ENCODE peak calls at places on chromosomes 6 and 20, in nine cellular contexts. One of them, this sample, is unnamed.

GRCh38 chr6:141483561-141484061 is 649.1 kb upstream of the GJE1 start:
- DNase-seq in foreskin keratinocyte: peak
- DNase-seq in uterus: no peak
- DNase-seq in AG04450: peak
- DNase-seq in lung: no peak
- DNase-seq in OCI-LY7: peak
- DNase-seq in nephron progenitor cell: no peak
- DNase-seq in A549: peak
- DNase-seq in GM20000: peak
- DNase-seq in this sample: peak

GRCh38 chr20:33841439-33841799 is 30.3 kb downstream of the CHMP4B start:
- DNase-seq in foreskin keratinocyte: no peak
- DNase-seq in uterus: no peak
- DNase-seq in GM20000: no peak
- DNase-seq in A549: no peak
- DNase-seq in lung: no peak
- DNase-seq in AG04450: no peak
- DNase-seq in nephron progenitor cell: no peak
- DNase-seq in OCI-LY7: no peak
- DNase-seq in this sample: no peak

GRCh38 chr20:13342469-13343242 is 121.6 kb downstream of the ISM1 start:
- DNase-seq in lung: peak
- DNase-seq in GM20000: no peak
- DNase-seq in uterus: no peak
- DNase-seq in nephron progenitor cell: no peak
- DNase-seq in foreskin keratinocyte: no peak
- DNase-seq in A549: no peak
- DNase-seq in AG04450: no peak
- DNase-seq in OCI-LY7: no peak
- DNase-seq in this sample: no peak

GRCh38 chr20:47432251-47433210 is 69.2 kb upstream of the NCOA3 start:
- DNase-seq in A549: peak
- DNase-seq in lung: peak
- DNase-seq in nephron progenitor cell: no peak
- DNase-seq in AG04450: no peak
- DNase-seq in uterus: no peak
- DNase-seq in OCI-LY7: no peak
- DNase-seq in foreskin keratinocyte: peak
- DNase-seq in GM20000: no peak
- DNase-seq in this sample: no peak

GRCh38 chr6:170306324-170307079 is at the start of gene FAM120B:
- DNase-seq in OCI-LY7: peak
- DNase-seq in lung: peak
- DNase-seq in foreskin keratinocyte: peak
- DNase-seq in nephron progenitor cell: peak
- DNase-seq in AG04450: peak
- DNase-seq in A549: peak
- DNase-seq in GM20000: peak
- DNase-seq in uterus: peak
- DNase-seq in this sample: peak

GRCh38 chr6:125888989-125889656 is 67.4 kb upstream of the HINT3 start:
- DNase-seq in uterus: no peak
- DNase-seq in lung: peak
- DNase-seq in foreskin keratinocyte: peak
- DNase-seq in GM20000: peak
- DNase-seq in A549: peak
- DNase-seq in nephron progenitor cell: no peak
- DNase-seq in AG04450: no peak
- DNase-seq in OCI-LY7: peak
- DNase-seq in this sample: peak

GRCh38 chr20:51387125-51387865 is 155.2 kb downstream of the NFATC2 start:
- DNase-seq in OCI-LY7: peak
- DNase-seq in nephron progenitor cell: no peak
- DNase-seq in AG04450: no peak
- DNase-seq in lung: no peak
- DNase-seq in uterus: no peak
- DNase-seq in A549: no peak
- DNase-seq in foreskin keratinocyte: no peak
- DNase-seq in GM20000: no peak
- DNase-seq in this sample: no peak

GRCh38 chr6:168247456-168248147 is 72.0 kb downstream of the DACT2 start:
- DNase-seq in uterus: no peak
- DNase-seq in A549: peak
- DNase-seq in foreskin keratinocyte: no peak
- DNase-seq in OCI-LY7: no peak
- DNase-seq in lung: peak
- DNase-seq in nephron progenitor cell: no peak
- DNase-seq in GM20000: no peak
- DNase-seq in AG04450: no peak
- DNase-seq in this sample: no peak

DNA sequence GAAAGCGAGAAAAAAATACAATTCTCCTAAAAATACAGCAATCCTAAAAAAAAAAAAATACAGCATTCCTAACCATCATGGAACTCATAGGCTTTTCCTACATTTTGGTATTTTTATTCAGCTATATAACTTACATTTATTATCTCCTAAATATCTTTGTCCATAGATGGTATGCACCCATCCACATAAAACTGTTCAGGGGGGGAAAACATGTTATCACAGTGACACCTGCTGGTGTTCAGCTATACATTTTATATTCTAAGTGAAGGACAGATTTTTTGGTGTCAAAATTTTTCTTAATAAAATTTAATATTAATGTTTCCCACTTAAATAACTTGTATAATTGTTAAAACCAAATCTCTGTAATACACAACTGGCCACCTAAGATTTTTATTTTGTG is 58.0 kb downstream of the BLOC1S5 start:
- DNase-seq in AG04450: no peak
- DNase-seq in uterus: no peak
- DNase-seq in foreskin keratinocyte: peak
- DNase-seq in nephron progenitor cell: no peak
- DNase-seq in A549: peak
- DNase-seq in GM20000: peak
- DNase-seq in lung: no peak
- DNase-seq in OCI-LY7: peak
- DNase-seq in this sample: peak
- TF ChIP-seq CTCF in AG04450: peak
- TF ChIP-seq CTCF in uterus: peak
- TF ChIP-seq CTCF in foreskin keratinocyte: peak
- TF ChIP-seq CTCF in nephron progenitor cell: peak
- TF ChIP-seq CTCF in A549: peak
- TF ChIP-seq CTCF in GM20000: no peak
- TF ChIP-seq CTCF in lung: peak
- TF ChIP-seq CTCF in OCI-LY7: peak
- TF ChIP-seq CTCF in this sample: peak

GRCh38 chr6:20403766-20404640 is 2.3 kb downstream of the E2F3 start:
- DNase-seq in foreskin keratinocyte: peak
- DNase-seq in GM20000: peak
- DNase-seq in OCI-LY7: peak
- DNase-seq in A549: peak
- DNase-seq in uterus: peak
- DNase-seq in lung: no peak
- DNase-seq in AG04450: no peak
- DNase-seq in nephron progenitor cell: no peak
- DNase-seq in this sample: no peak

GRCh38 chr6:20403080-20403765 is 1.5 kb downstream of the E2F3 start:
- DNase-seq in lung: peak
- DNase-seq in A549: peak
- DNase-seq in uterus: peak
- DNase-seq in foreskin keratinocyte: peak
- DNase-seq in nephron progenitor cell: peak
- DNase-seq in OCI-LY7: peak
- DNase-seq in AG04450: no peak
- DNase-seq in GM20000: peak
- DNase-seq in this sample: peak

GRCh38 chr6:20401403-20402180 is at the start of gene E2F3:
- DNase-seq in AG04450: peak
- DNase-seq in nephron progenitor cell: peak
- DNase-seq in A549: peak
- DNase-seq in lung: peak
- DNase-seq in OCI-LY7: peak
- DNase-seq in uterus: peak
- DNase-seq in GM20000: peak
- DNase-seq in foreskin keratinocyte: peak
- DNase-seq in this sample: peak

GRCh38 chr6:20402181-20403079 is 751 bp downstream of the E2F3 start:
- DNase-seq in OCI-LY7: peak
- DNase-seq in nephron progenitor cell: peak
- DNase-seq in foreskin keratinocyte: peak
- DNase-seq in uterus: peak
- DNase-seq in lung: peak
- DNase-seq in A549: peak
- DNase-seq in AG04450: no peak
- DNase-seq in GM20000: peak
- DNase-seq in this sample: peak

DNA sequence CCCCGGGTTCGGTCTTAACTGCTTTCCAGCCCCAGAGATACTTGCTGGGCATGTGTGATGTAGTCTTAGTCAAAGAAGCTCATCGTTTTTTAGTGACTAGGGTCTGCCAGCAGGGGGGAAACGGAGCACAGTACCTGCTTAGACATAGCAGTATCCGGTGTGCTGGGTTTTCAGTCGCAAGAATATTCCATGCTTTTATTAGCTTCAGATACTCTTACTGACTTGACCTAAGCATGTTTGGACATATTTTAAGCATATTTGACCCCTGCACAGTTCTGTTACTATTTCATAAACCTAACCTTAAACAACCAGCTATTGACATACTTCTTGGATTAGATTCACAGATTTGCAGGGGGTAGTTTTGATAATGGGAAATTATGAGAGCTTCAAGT is 3.0 kb downstream of the E2F3 start:
- DNase-seq in AG04450: no peak
- DNase-seq in GM20000: peak
- DNase-seq in lung: no peak
- DNase-seq in foreskin keratinocyte: peak
- DNase-seq in OCI-LY7: peak
- DNase-seq in A549: peak
- DNase-seq in nephron progenitor cell: peak
- DNase-seq in uterus: peak
- DNase-seq in this sample: peak
- TF ChIP-seq CTCF in AG04450: peak
- TF ChIP-seq CTCF in GM20000: peak
- TF ChIP-seq CTCF in lung: peak
- TF ChIP-seq CTCF in foreskin keratinocyte: peak
- TF ChIP-seq CTCF in OCI-LY7: peak
- TF ChIP-seq CTCF in A549: peak
- TF ChIP-seq CTCF in nephron progenitor cell: peak
- TF ChIP-seq CTCF in uterus: peak
- TF ChIP-seq CTCF in this sample: peak

GRCh38 chr20:62706857-62707256 is 1.8 kb upstream of the NTSR1 start:
- DNase-seq in lung: no peak
- DNase-seq in foreskin keratinocyte: no peak
- DNase-seq in A549: no peak
- DNase-seq in uterus: no peak
- DNase-seq in OCI-LY7: no peak
- DNase-seq in AG04450: no peak
- DNase-seq in nephron progenitor cell: no peak
- DNase-seq in GM20000: no peak
- DNase-seq in this sample: no peak

GRCh38 chr20:62709537-62709905 is 885 bp downstream of the NTSR1 start:
- DNase-seq in foreskin keratinocyte: no peak
- DNase-seq in nephron progenitor cell: no peak
- DNase-seq in uterus: no peak
- DNase-seq in AG04450: no peak
- DNase-seq in GM20000: no peak
- DNase-seq in lung: no peak
- DNase-seq in OCI-LY7: no peak
- DNase-seq in A549: peak
- DNase-seq in this sample: no peak

GRCh38 chr20:62707281-62707941 is 1.2 kb upstream of the NTSR1 start:
- DNase-seq in OCI-LY7: no peak
- DNase-seq in GM20000: no peak
- DNase-seq in nephron progenitor cell: no peak
- DNase-seq in lung: no peak
- DNase-seq in uterus: no peak
- DNase-seq in A549: no peak
- DNase-seq in AG04450: no peak
- DNase-seq in foreskin keratinocyte: no peak
- DNase-seq in this sample: no peak

GRCh38 chr20:62708591-62709536 is at the start of gene NTSR1:
- DNase-seq in A549: peak
- DNase-seq in foreskin keratinocyte: peak
- DNase-seq in AG04450: no peak
- DNase-seq in GM20000: no peak
- DNase-seq in uterus: no peak
- DNase-seq in OCI-LY7: no peak
- DNase-seq in lung: no peak
- DNase-seq in nephron progenitor cell: peak
- DNase-seq in this sample: no peak

DNA sequence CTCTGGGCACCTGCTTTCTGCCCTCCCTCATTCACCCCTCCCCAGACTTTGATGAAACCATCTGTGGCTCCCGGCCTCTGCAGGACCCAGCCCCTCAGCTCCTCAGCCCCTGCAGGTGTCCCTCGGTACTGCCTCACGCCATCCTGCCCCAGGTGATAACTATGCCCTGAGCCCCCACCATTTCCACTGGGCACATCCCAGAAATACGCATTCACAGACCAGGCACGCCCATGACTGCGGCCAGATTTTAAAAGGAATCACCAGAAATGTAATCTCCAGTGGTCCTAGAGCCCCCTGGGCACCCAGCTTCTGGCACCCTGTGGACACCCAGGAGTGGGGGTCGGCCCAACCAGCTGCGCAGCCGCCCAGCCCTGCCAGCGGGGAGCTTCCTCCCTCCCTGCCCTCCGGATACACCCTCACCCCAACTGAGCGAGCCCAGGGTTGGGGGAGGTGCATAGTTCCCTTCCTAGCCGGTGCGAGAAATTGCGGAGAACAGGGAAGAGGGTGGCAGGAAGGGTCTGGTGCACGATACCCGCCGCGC is 585 bp upstream of the NTSR1 start:
- DNase-seq in GM20000: no peak
- DNase-seq in lung: no peak
- DNase-seq in AG04450: no peak
- DNase-seq in A549: peak
- DNase-seq in uterus: no peak
- DNase-seq in foreskin keratinocyte: no peak
- DNase-seq in nephron progenitor cell: peak
- DNase-seq in OCI-LY7: peak
- DNase-seq in this sample: no peak
- TF ChIP-seq CTCF in GM20000: no peak
- TF ChIP-seq CTCF in lung: no peak
- TF ChIP-seq CTCF in AG04450: peak
- TF ChIP-seq CTCF in A549: no peak
- TF ChIP-seq CTCF in uterus: no peak
- TF ChIP-seq CTCF in foreskin keratinocyte: peak
- TF ChIP-seq CTCF in nephron progenitor cell: peak
- TF ChIP-seq CTCF in OCI-LY7: peak
- TF ChIP-seq CTCF in this sample: no peak

GRCh38 chr20:1301031-1301529 is 27.9 kb downstream of the SDCBP2 start:
- DNase-seq in OCI-LY7: no peak
- DNase-seq in lung: no peak
- DNase-seq in A549: peak
- DNase-seq in foreskin keratinocyte: peak
- DNase-seq in AG04450: no peak
- DNase-seq in uterus: no peak
- DNase-seq in GM20000: no peak
- DNase-seq in nephron progenitor cell: no peak
- DNase-seq in this sample: no peak

GRCh38 chr20:1300083-1300840 is 28.7 kb downstream of the SDCBP2 start:
- DNase-seq in OCI-LY7: no peak
- DNase-seq in AG04450: no peak
- DNase-seq in nephron progenitor cell: no peak
- DNase-seq in A549: no peak
- DNase-seq in uterus: no peak
- DNase-seq in foreskin keratinocyte: no peak
- DNase-seq in GM20000: no peak
- DNase-seq in lung: no peak
- DNase-seq in this sample: peak

GRCh38 chr20:1298166-1298565 is 30.8 kb downstream of the SDCBP2 start:
- DNase-seq in GM20000: no peak
- DNase-seq in AG04450: no peak
- DNase-seq in nephron progenitor cell: no peak
- DNase-seq in lung: no peak
- DNase-seq in uterus: no peak
- DNase-seq in A549: no peak
- DNase-seq in foreskin keratinocyte: no peak
- DNase-seq in OCI-LY7: no peak
- DNase-seq in this sample: no peak

GRCh38 chr20:1298888-1299511 is 29.9 kb downstream of the SDCBP2 start:
- DNase-seq in AG04450: no peak
- DNase-seq in A549: no peak
- DNase-seq in OCI-LY7: no peak
- DNase-seq in lung: no peak
- DNase-seq in uterus: no peak
- DNase-seq in GM20000: no peak
- DNase-seq in nephron progenitor cell: no peak
- DNase-seq in foreskin keratinocyte: no peak
- DNase-seq in this sample: no peak

GRCh38 chr20:1299522-1299921 is 29.4 kb downstream of the SDCBP2 start:
- DNase-seq in OCI-LY7: no peak
- DNase-seq in A549: peak
- DNase-seq in foreskin keratinocyte: no peak
- DNase-seq in GM20000: no peak
- DNase-seq in lung: no peak
- DNase-seq in nephron progenitor cell: no peak
- DNase-seq in uterus: no peak
- DNase-seq in AG04450: no peak
- DNase-seq in this sample: peak
- TF ChIP-seq CTCF in OCI-LY7: no peak
- TF ChIP-seq CTCF in A549: no peak
- TF ChIP-seq CTCF in foreskin keratinocyte: peak
- TF ChIP-seq CTCF in GM20000: no peak
- TF ChIP-seq CTCF in lung: no peak
- TF ChIP-seq CTCF in nephron progenitor cell: no peak
- TF ChIP-seq CTCF in uterus: no peak
- TF ChIP-seq CTCF in AG04450: no peak
- TF ChIP-seq CTCF in this sample: no peak

This sample was measured in GM13976.